ENCODE peak calls at places on chromosome 9, in eight cellular contexts. One of them, this sample, is unnamed.
A peak's percentile ranks its signal among the peaks of the same experiment; 100 is the strongest.

GRCh38 chr9:108511200-108511756 is 344.5 kb downstream of the ACTL7B start:
- DNase-seq in AG09309: peak; percentile 84
- DNase-seq in cardiac muscle cell: no peak
- DNase-seq in GM12878: no peak
- DNase-seq in GM12865: no peak
- DNase-seq in choroid plexus epithelial cell: peak; percentile 80
- DNase-seq in foreskin fibroblast: peak; percentile 90
- DNase-seq in endodermal cell: no peak
- DNase-seq in this sample: no peak

GRCh38 chr9:89641980-89642379 is 37.2 kb downstream of the GADD45G start:
- DNase-seq in AG09309: no peak
- DNase-seq in cardiac muscle cell: no peak
- DNase-seq in GM12878: no peak
- DNase-seq in GM12865: no peak
- DNase-seq in choroid plexus epithelial cell: no peak
- DNase-seq in foreskin fibroblast: no peak
- DNase-seq in endodermal cell: no peak
- DNase-seq in this sample: no peak

GRCh38 chr9:98101868-98102273 is 17.2 kb downstream of the TRIM14 start:
- DNase-seq in AG09309: no peak
- DNase-seq in cardiac muscle cell: no peak
- DNase-seq in GM12878: peak; percentile 99
- DNase-seq in GM12865: peak; percentile 98
- DNase-seq in choroid plexus epithelial cell: peak; percentile 72
- DNase-seq in foreskin fibroblast: no peak
- DNase-seq in endodermal cell: peak; percentile 54
- DNase-seq in this sample: no peak

GRCh38 chr9:407255-407654 is 192.6 kb downstream of the DOCK8 start:
- DNase-seq in AG09309: no peak
- DNase-seq in cardiac muscle cell: no peak
- DNase-seq in GM12878: no peak
- DNase-seq in GM12865: no peak
- DNase-seq in choroid plexus epithelial cell: no peak
- DNase-seq in foreskin fibroblast: no peak
- DNase-seq in endodermal cell: no peak
- DNase-seq in this sample: no peak

GRCh38 chr9:37324261-37324683 is 98.2 kb upstream of the GRHPR start:
- DNase-seq in AG09309: no peak
- DNase-seq in cardiac muscle cell: peak; percentile 62
- DNase-seq in GM12878: peak; percentile 43
- DNase-seq in GM12865: peak; percentile 61
- DNase-seq in choroid plexus epithelial cell: peak; percentile 33
- DNase-seq in foreskin fibroblast: peak; percentile 8
- DNase-seq in endodermal cell: no peak
- DNase-seq in this sample: no peak

GRCh38 chr9:94168203-94169000 is 84.1 kb downstream of the PTPDC1 start:
- DNase-seq in AG09309: no peak
- DNase-seq in cardiac muscle cell: no peak
- DNase-seq in GM12878: no peak
- DNase-seq in GM12865: no peak
- DNase-seq in choroid plexus epithelial cell: peak; percentile 52
- DNase-seq in foreskin fibroblast: peak; percentile 48
- DNase-seq in endodermal cell: no peak
- DNase-seq in this sample: no peak

GRCh38 chr9:83220737-83221136 is 157.8 kb upstream of the RASEF start:
- DNase-seq in AG09309: peak; percentile 46
- DNase-seq in cardiac muscle cell: peak; percentile 23
- DNase-seq in GM12878: peak; percentile 7
- DNase-seq in GM12865: peak; percentile 63
- DNase-seq in choroid plexus epithelial cell: peak; percentile 90
- DNase-seq in foreskin fibroblast: peak; percentile 88
- DNase-seq in endodermal cell: no peak
- DNase-seq in this sample: peak; percentile 14

GRCh38 chr9:97373311-97373710 is 38.6 kb upstream of the TDRD7 start:
- DNase-seq in AG09309: no peak
- DNase-seq in cardiac muscle cell: no peak
- DNase-seq in GM12878: no peak
- DNase-seq in GM12865: no peak
- DNase-seq in choroid plexus epithelial cell: no peak
- DNase-seq in foreskin fibroblast: no peak
- DNase-seq in endodermal cell: no peak
- DNase-seq in this sample: no peak

DNA sequence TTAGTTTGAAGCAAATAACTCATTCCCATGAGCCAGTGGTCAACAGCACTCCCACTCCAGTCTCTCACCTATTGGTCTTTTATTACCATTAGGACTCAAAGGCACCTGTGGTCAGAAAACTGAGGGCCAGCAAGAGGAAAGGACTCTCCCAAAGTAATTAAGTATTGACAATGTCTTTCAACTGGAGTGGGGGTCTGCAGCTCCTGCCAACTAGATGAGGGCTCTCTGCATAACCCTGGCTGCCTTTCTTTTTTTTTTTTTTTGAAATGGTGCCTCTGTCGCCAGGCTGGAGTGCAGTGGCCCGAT is 577 bp upstream of the CDK5RAP2 start:
- DNase-seq in AG09309: no peak
- DNase-seq in cardiac muscle cell: no peak
- DNase-seq in GM12878: no peak
- DNase-seq in GM12865: no peak
- DNase-seq in choroid plexus epithelial cell: no peak
- DNase-seq in foreskin fibroblast: no peak
- DNase-seq in endodermal cell: no peak
- DNase-seq in this sample: no peak
- H3K4me3 ChIP-seq in AG09309: no peak overlapping the region
- H3K4me3 ChIP-seq in cardiac muscle cell: no peak overlapping the region
- H3K4me3 ChIP-seq in GM12878: peak overlapping the region; percentile 63
- H3K4me3 ChIP-seq in GM12865: peak overlapping the region; percentile 53
- H3K4me3 ChIP-seq in choroid plexus epithelial cell: peak overlapping the region; percentile 37
- H3K4me3 ChIP-seq in foreskin fibroblast: peak overlapping the region; percentile 97
- H3K4me3 ChIP-seq in endodermal cell: peak overlapping the region; percentile 96
- H3K4me3 ChIP-seq in this sample: no peak overlapping the region

GRCh38 chr9:3299872-3300271 is 225.9 kb downstream of the RFX3 start:
- DNase-seq in AG09309: no peak
- DNase-seq in cardiac muscle cell: no peak
- DNase-seq in GM12878: peak; percentile 71
- DNase-seq in GM12865: peak; percentile 67
- DNase-seq in choroid plexus epithelial cell: no peak
- DNase-seq in foreskin fibroblast: no peak
- DNase-seq in endodermal cell: no peak
- DNase-seq in this sample: no peak
- TF ChIP-seq CTCF in AG09309: no peak
- TF ChIP-seq CTCF in cardiac muscle cell: no peak
- TF ChIP-seq CTCF in GM12878: no peak
- TF ChIP-seq CTCF in GM12865: no peak
- TF ChIP-seq CTCF in choroid plexus epithelial cell: no peak
- TF ChIP-seq CTCF in foreskin fibroblast: no peak
- TF ChIP-seq CTCF in endodermal cell: no peak
- TF ChIP-seq CTCF in this sample: no peak

GRCh38 chr9:70392189-70392588 is 22.3 kb downstream of the KLF9 start:
- DNase-seq in AG09309: no peak
- DNase-seq in cardiac muscle cell: no peak
- DNase-seq in GM12878: no peak
- DNase-seq in GM12865: no peak
- DNase-seq in choroid plexus epithelial cell: no peak
- DNase-seq in foreskin fibroblast: peak; percentile 41
- DNase-seq in endodermal cell: no peak
- DNase-seq in this sample: no peak
- H3K4me3 ChIP-seq in AG09309: no peak overlapping the region
- H3K4me3 ChIP-seq in cardiac muscle cell: no peak overlapping the region
- H3K4me3 ChIP-seq in GM12878: no peak overlapping the region
- H3K4me3 ChIP-seq in GM12865: no peak overlapping the region
- H3K4me3 ChIP-seq in choroid plexus epithelial cell: no peak overlapping the region
- H3K4me3 ChIP-seq in foreskin fibroblast: no peak overlapping the region
- H3K4me3 ChIP-seq in endodermal cell: no peak overlapping the region
- H3K4me3 ChIP-seq in this sample: no peak overlapping the region

DNA sequence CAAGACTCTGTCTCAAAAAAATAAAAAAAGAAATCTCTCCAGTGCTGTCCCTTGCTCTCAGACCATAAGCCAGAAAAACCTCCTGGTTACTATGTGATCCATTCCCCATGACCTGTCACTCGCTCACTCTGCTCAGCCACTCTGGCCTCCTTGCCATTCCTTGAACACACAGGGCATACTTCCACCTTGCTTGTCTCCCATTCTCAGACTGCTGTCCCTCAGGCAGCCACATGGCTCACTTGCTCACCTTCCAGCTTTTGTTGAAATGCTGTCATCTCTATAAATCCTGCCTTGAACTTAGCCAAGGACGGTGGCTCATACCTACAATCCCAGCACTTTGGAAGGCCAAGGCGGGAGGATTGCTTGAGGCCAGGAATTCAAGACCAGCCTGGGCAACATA is 82.9 kb downstream of the UGCG start:
- DNase-seq in AG09309: no peak
- DNase-seq in cardiac muscle cell: no peak
- DNase-seq in GM12878: no peak
- DNase-seq in GM12865: no peak
- DNase-seq in choroid plexus epithelial cell: no peak
- DNase-seq in foreskin fibroblast: no peak
- DNase-seq in endodermal cell: no peak
- DNase-seq in this sample: no peak
- TF ChIP-seq CTCF in AG09309: no peak
- TF ChIP-seq CTCF in cardiac muscle cell: no peak
- TF ChIP-seq CTCF in GM12878: no peak
- TF ChIP-seq CTCF in GM12865: no peak
- TF ChIP-seq CTCF in choroid plexus epithelial cell: no peak
- TF ChIP-seq CTCF in foreskin fibroblast: no peak
- TF ChIP-seq CTCF in endodermal cell: peak; percentile 15
- TF ChIP-seq CTCF in this sample: no peak

GRCh38 chr9:35729700-35730485 is 2.1 kb downstream of the TLN1 start:
- DNase-seq in AG09309: peak; percentile 61
- DNase-seq in cardiac muscle cell: peak; percentile 56
- DNase-seq in GM12878: no peak
- DNase-seq in GM12865: peak; percentile 61
- DNase-seq in choroid plexus epithelial cell: peak; percentile 79
- DNase-seq in foreskin fibroblast: peak; percentile 94
- DNase-seq in endodermal cell: peak; percentile 74
- DNase-seq in this sample: peak; percentile 62

GRCh38 chr9:35729101-35729500 is 2.9 kb downstream of the TLN1 start:
- DNase-seq in AG09309: no peak
- DNase-seq in cardiac muscle cell: no peak
- DNase-seq in GM12878: no peak
- DNase-seq in GM12865: peak; percentile 16
- DNase-seq in choroid plexus epithelial cell: peak; percentile 29
- DNase-seq in foreskin fibroblast: no peak
- DNase-seq in endodermal cell: no peak
- DNase-seq in this sample: no peak

GRCh38 chr9:35727676-35728040 is 4.3 kb downstream of the TLN1 start:
- DNase-seq in AG09309: no peak
- DNase-seq in cardiac muscle cell: peak; percentile 7
- DNase-seq in GM12878: no peak
- DNase-seq in GM12865: peak; percentile 18
- DNase-seq in choroid plexus epithelial cell: no peak
- DNase-seq in foreskin fibroblast: no peak
- DNase-seq in endodermal cell: no peak
- DNase-seq in this sample: no peak

GRCh38 chr9:35726876-35727438 is 5.0 kb downstream of the TLN1 start:
- DNase-seq in AG09309: peak; percentile 29
- DNase-seq in cardiac muscle cell: peak; percentile 59
- DNase-seq in GM12878: no peak
- DNase-seq in GM12865: peak; percentile 78
- DNase-seq in choroid plexus epithelial cell: peak; percentile 62
- DNase-seq in foreskin fibroblast: peak; percentile 77
- DNase-seq in endodermal cell: no peak
- DNase-seq in this sample: no peak

DNA sequence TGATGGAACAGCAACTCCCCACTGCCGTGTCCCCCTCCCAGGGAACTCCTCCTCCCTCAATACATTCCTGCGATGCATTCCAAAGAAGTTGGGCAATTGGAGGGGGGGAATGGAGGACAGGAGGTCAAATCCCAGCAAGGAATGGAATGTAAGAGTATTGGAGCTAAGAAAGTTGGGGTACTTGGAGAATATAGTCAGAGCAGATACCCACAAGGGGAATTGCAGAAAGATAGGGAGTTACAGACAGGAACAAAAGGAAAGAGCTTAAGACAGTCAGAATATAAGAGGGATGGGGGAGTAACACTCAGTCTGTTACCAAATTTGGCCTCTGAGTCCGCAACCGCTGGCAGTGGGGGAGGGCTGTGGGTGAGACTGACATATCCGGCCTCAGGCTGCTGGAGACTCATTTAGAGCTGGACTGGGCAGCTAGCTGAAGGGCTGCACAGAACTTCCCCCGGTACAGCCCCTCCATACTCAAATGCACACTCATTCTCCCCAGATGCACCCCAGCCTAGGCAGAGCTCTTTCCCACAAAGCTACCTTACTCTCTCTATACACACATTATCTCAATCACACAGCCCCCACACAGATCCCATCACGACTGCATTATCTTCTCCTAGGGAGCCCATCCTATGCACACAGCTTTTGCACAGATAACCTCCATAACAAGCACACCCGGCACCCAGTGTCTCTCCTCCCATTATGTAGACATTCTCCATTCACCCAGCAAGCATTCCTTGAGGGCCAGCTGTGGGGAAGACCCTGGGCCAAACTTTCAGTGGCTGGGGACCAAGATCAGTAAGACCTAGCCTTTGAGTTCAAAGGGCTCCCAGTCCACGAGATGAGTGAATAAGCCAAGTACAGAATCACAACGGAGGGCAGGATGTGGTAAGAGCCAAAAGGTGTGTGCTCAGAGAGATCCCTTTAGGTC is 3.7 kb downstream of the TLN1 start:
- DNase-seq in AG09309: peak; percentile 67
- DNase-seq in cardiac muscle cell: peak; percentile 90
- DNase-seq in GM12878: no peak
- DNase-seq in GM12865: peak; percentile 87
- DNase-seq in choroid plexus epithelial cell: peak; percentile 87
- DNase-seq in foreskin fibroblast: peak; percentile 96
- DNase-seq in endodermal cell: peak; percentile 80
- DNase-seq in this sample: peak; percentile 68
- H3K4me3 ChIP-seq in AG09309: peak overlapping the region; percentile 45
- H3K4me3 ChIP-seq in cardiac muscle cell: peak overlapping the region; percentile 11
- H3K4me3 ChIP-seq in GM12878: peak overlapping the region; percentile 93
- H3K4me3 ChIP-seq in GM12865: peak overlapping the region; percentile 67
- H3K4me3 ChIP-seq in choroid plexus epithelial cell: peak overlapping the region; percentile 46
- H3K4me3 ChIP-seq in foreskin fibroblast: peak overlapping the region; percentile 97
- H3K4me3 ChIP-seq in endodermal cell: peak overlapping the region; percentile 97
- H3K4me3 ChIP-seq in this sample: peak overlapping the region; percentile 87

DNA sequence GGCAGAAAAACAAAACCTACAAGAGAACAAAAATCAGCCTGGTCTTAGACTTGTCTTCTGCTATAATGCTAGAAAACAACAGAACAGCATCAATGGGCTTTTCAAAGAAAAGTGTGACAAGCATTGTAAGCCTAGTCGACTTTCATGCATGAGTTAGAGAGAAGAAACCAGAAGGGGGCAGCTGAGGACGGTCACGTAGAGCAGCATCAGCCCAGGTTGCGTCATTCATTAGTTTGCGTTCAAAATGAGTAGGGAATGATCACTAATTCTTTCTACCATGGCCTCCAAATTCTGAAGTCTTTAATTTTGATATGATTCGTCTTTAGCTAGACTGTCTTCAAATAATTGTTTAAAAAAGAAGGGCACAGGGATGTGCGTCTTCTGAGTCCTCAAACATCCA is 4.7 kb upstream of the ISCA1 start:
- DNase-seq in AG09309: no peak
- DNase-seq in cardiac muscle cell: peak; percentile 49
- DNase-seq in GM12878: no peak
- DNase-seq in GM12865: peak; percentile 55
- DNase-seq in choroid plexus epithelial cell: peak; percentile 84
- DNase-seq in foreskin fibroblast: peak; percentile 73
- DNase-seq in endodermal cell: peak; percentile 77
- DNase-seq in this sample: no peak
- TF ChIP-seq CTCF in AG09309: peak; percentile 40
- TF ChIP-seq CTCF in cardiac muscle cell: peak; percentile 49
- TF ChIP-seq CTCF in GM12878: peak; percentile 25
- TF ChIP-seq CTCF in GM12865: peak; percentile 37
- TF ChIP-seq CTCF in choroid plexus epithelial cell: peak; percentile 72
- TF ChIP-seq CTCF in foreskin fibroblast: peak; percentile 36
- TF ChIP-seq CTCF in endodermal cell: peak; percentile 72
- TF ChIP-seq CTCF in this sample: peak; percentile 44

GRCh38 chr9:134136997-134137302 is 1.1 kb downstream of the WDR5 start:
- DNase-seq in AG09309: no peak
- DNase-seq in cardiac muscle cell: peak; percentile 9
- DNase-seq in GM12878: no peak
- DNase-seq in GM12865: no peak
- DNase-seq in choroid plexus epithelial cell: no peak
- DNase-seq in foreskin fibroblast: no peak
- DNase-seq in endodermal cell: no peak
- DNase-seq in this sample: no peak
- H3K4me3 ChIP-seq in AG09309: peak overlapping the region; percentile 99
- H3K4me3 ChIP-seq in cardiac muscle cell: peak overlapping the region; percentile 65
- H3K4me3 ChIP-seq in GM12878: peak overlapping the region; percentile 88
- H3K4me3 ChIP-seq in GM12865: peak overlapping the region; percentile 85
- H3K4me3 ChIP-seq in choroid plexus epithelial cell: peak overlapping the region; percentile 89
- H3K4me3 ChIP-seq in foreskin fibroblast: peak overlapping the region; percentile 84
- H3K4me3 ChIP-seq in endodermal cell: peak overlapping the region; percentile 95
- H3K4me3 ChIP-seq in this sample: peak overlapping the region; percentile 90